ENCODE peak calls at places on chromosomes 6 and 20, in seven cellular contexts. E is adrenal gland, H is sigmoid colon, D is heart right ventricle, T is heart left ventricle, Z is A549, Y is stomach. W is an unnamed sample. For H3K4me1, the result is how much of the 10 kb centered on the place peaks cover.

GRCh38 chr6:33860706-33861474 is 57.1 kb upstream of the MLN start:
- DNase-seq in Y (no peak), E (no peak), Z (no peak), H (no peak), D (no peak), T (peak), W (peak)

GRCh38 chr20:62922451-62922921 is 3.8 kb downstream of the DIDO1 start:
- DNase-seq in Y (no peak), D (no peak), E (no peak), H (no peak), T (no peak), Z (no peak), W (peak)

GRCh38 chr6:166780284-166780683 is 153.2 kb upstream of the RPS6KA2 start:
- DNase-seq in T (no peak), Z (no peak), H (no peak), Y (no peak), D (no peak), E (no peak), W (no peak)

GRCh38 chr6:7543761-7544424 is 2.4 kb downstream of the DSP start:
- DNase-seq in Z (no peak), D (no peak), Y (no peak), E (peak), T (no peak), H (no peak), W (no peak)

GRCh38 chr6:123529843-123530242 is 106.9 kb downstream of the TRDN start:
- DNase-seq in H (no peak), Z (peak), E (no peak), D (no peak), Y (no peak), T (no peak), W (no peak)

GRCh38 chr6:72132425-72132824 is 246.1 kb downstream of the RIMS1 start:
- DNase-seq in Z (no peak), Y (no peak), H (no peak), T (no peak), D (no peak), E (no peak), W (no peak)

GRCh38 chr6:14265049-14266021 is 147.8 kb downstream of the CD83 start:
- DNase-seq in Z (no peak), E (no peak), H (no peak), Y (no peak), D (no peak), T (no peak), W (no peak)

GRCh38 chr6:142500265-142500786 is 198.5 kb downstream of the ADGRG6 start:
- DNase-seq in H (no peak), Y (no peak), T (no peak), D (no peak), Z (no peak), E (no peak), W (no peak)

GRCh38 chr6:169778646-169779045 is 27.2 kb downstream of the ERMARD start:
- DNase-seq in E (no peak), Y (no peak), Z (no peak), D (no peak), H (no peak), T (no peak), W (no peak)

GRCh38 chr20:10929023-10929422 is 255.2 kb upstream of the JAG1 start:
- DNase-seq in Z (no peak), E (no peak), Y (no peak), D (no peak), T (no peak), H (no peak), W (no peak)

GRCh38 chr20:59300341-59301081 is at the start of gene EDN3:
- DNase-seq in H (no peak), Y (no peak), D (no peak), Z (no peak), E (no peak), T (no peak), W (no peak)

GRCh38 chr6:168116446-168116974 is 37.5 kb upstream of the FRMD1 start:
- DNase-seq in E (no peak), T (no peak), Z (no peak), H (peak), Y (no peak), D (no peak), W (no peak)

DNA sequence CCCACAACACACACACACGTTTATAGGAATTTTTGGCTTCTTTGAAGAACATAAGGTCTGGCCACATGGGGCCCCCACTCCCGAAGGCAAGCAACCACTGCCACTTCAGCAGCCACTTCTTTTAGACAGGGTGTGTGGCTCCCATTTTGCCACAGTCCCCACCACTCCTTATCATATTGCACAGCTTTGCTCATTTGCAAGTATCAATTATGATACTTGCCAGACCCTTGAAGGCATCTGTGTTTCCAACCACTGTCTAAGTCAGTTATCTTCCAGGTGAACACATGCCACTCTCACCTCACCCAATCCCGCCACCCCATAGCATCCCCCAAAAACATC is 73.1 kb downstream of the NOL4L start:
- DNase-seq in Y (no peak), E (no peak), Z (no peak), D (no peak), T (no peak), H (no peak), W (no peak)
- H3K4me1 ChIP-seq in Y (under half), E (under half), Z (under half), D (under half), T (under half), H (under half), W (half or more)

DNA sequence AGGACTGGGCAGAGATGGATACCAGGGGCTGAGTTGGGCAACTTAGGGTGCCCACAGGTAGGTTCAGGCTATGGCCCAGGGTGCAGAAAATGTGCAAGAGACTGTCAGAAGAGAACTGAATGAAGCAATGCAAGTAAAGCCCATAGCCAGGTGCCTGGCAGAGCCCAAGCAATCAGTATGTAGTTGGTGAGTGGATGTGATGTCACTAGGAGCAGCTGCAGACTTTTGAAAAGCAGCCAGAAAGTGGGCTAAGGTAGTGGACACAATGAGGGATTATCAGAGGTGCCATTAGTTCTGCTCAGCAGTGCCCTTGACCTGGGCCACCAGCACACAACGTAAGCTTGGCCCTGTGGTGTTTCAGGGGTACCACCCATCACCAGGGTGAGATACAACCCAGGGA is 135.3 kb downstream of the SOBP start:
- DNase-seq in T (no peak), Y (no peak), E (no peak), D (no peak), H (no peak), Z (no peak), W (no peak)
- H3K4me1 ChIP-seq in T (under half), Y (under half), E (under half), D (under half), H (under half), Z (under half), W (under half)

DNA sequence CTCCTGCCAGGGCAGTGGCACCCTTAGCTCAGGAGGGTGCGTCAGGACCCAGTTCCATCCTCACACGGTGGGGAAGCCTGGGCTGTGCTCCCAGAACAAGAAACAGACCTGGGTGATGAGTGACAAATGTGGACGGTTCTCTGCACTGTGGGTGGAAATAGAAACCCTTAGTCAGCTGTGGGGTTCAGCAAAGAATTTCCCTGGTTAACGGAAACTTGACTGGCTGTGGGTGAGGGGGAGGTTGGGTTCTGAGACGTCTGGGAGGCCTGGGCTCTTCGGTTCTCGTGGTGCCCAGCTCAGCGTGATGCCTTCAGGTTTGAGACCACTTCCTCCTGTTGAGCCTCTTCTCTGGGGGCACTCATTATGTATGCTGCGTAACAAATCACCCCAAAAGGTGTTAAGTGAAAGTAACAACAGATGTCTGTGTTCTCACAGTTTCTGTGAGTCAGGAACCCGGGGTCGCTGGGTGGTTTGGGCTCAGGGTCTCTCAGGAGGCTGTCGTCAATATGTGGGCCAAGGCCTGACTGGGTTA is 53.1 kb upstream of the FAM83D start:
- DNase-seq in D (no peak), E (peak), T (no peak), Y (no peak), H (no peak), Z (no peak), W (peak)
- H3K4me1 ChIP-seq in D (under half), E (under half), T (under half), Y (under half), H (under half), Z (under half), W (half or more)

GRCh38 chr6:39904946-39905639 is 29.2 kb downstream of the MOCS1 start:
- DNase-seq in T (no peak), H (peak), D (no peak), E (no peak), Z (no peak), Y (no peak), W (no peak)
- H3K4me1 ChIP-seq in T (under half), H (under half), D (under half), E (under half), Z (under half), Y (under half), W (under half)

GRCh38 chr6:2264932-2265331 is 19.5 kb upstream of the GMDS start:
- DNase-seq in Y (no peak), H (no peak), T (no peak), Z (no peak), E (no peak), D (no peak), W (no peak)

GRCh38 chr6:2270049-2270448 is 24.6 kb upstream of the GMDS start:
- DNase-seq in T (no peak), D (no peak), Y (no peak), E (no peak), H (no peak), Z (no peak), W (no peak)

GRCh38 chr6:2266845-2267244 is 21.4 kb upstream of the GMDS start:
- DNase-seq in Z (no peak), D (no peak), Y (no peak), H (no peak), T (no peak), E (no peak), W (no peak)

GRCh38 chr6:2263896-2264295 is 18.5 kb upstream of the GMDS start:
- DNase-seq in E (no peak), T (no peak), D (no peak), Y (no peak), Z (no peak), H (no peak), W (no peak)

DNA sequence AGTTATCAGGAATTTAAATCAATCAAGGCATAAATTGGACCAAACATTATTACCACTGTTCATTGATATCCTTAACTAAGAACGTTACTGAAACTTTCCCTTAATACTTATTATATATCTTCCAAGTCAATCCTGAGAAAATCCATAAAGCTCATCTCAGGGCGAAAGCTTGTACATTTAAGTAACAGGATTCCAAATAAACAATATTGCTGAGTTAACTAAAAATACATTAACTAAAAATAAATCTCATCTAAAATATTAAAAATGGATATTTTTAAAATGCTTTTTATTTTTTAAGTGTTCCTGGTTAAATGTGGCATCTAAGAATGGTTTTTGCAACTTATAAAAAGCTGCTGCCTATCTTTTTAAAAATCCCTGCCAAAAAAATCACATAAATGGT is 20.6 kb upstream of the GMDS start:
- DNase-seq in H (no peak), E (no peak), D (no peak), Z (no peak), Y (no peak), T (no peak), W (no peak)
- H3K4me1 ChIP-seq in H (under half), E (under half), D (under half), Z (under half), Y (under half), T (under half), W (under half)

GRCh38 chr20:20060234-20060998 is 8.1 kb downstream of the CFAP61 start:
- DNase-seq in T (no peak), D (no peak), Y (no peak), H (no peak), Z (no peak), E (no peak), W (no peak)
- H3K4me1 ChIP-seq in T (under half), D (under half), Y (under half), H (under half), Z (under half), E (under half), W (under half)